ENCODE peak calls at places on chromosomes 11 and 22, in nine cellular contexts. One of them, this sample, is unnamed.

GRCh38 chr11:58927393-58928081 is 11.8 kb upstream of the GLYATL1 start:
- DNase-seq in adrenal gland: no peak
- DNase-seq in right atrium auricular region: no peak
- DNase-seq in right lobe of liver: peak; percentile 76
- DNase-seq in AG04450: peak; percentile 24
- DNase-seq in IMR-90: peak; percentile 29
- DNase-seq in cardiac muscle cell: peak; percentile 92
- DNase-seq in colonic mucosa: peak; percentile 75
- DNase-seq in upper lobe of right lung: no peak
- DNase-seq in this sample: peak; percentile 30

GRCh38 chr11:82698576-82699352 is 34.9 kb downstream of the FAM181B start:
- DNase-seq in right lobe of liver: no peak
- DNase-seq in IMR-90: no peak
- DNase-seq in right atrium auricular region: no peak
- DNase-seq in upper lobe of right lung: no peak
- DNase-seq in colonic mucosa: no peak
- DNase-seq in adrenal gland: no peak
- DNase-seq in cardiac muscle cell: no peak
- DNase-seq in AG04450: no peak
- DNase-seq in this sample: no peak

GRCh38 chr22:48838846-48839730 is 988.6 kb downstream of the BRD1 start:
- DNase-seq in IMR-90: no peak
- DNase-seq in adrenal gland: no peak
- DNase-seq in AG04450: no peak
- DNase-seq in upper lobe of right lung: peak; percentile 56
- DNase-seq in colonic mucosa: no peak
- DNase-seq in right atrium auricular region: no peak
- DNase-seq in cardiac muscle cell: no peak
- DNase-seq in right lobe of liver: no peak
- DNase-seq in this sample: no peak

GRCh38 chr22:27507066-27507715 is 294.4 kb downstream of the MN1 start:
- DNase-seq in AG04450: no peak
- DNase-seq in right lobe of liver: no peak
- DNase-seq in adrenal gland: no peak
- DNase-seq in colonic mucosa: no peak
- DNase-seq in IMR-90: no peak
- DNase-seq in upper lobe of right lung: no peak
- DNase-seq in cardiac muscle cell: no peak
- DNase-seq in right atrium auricular region: no peak
- DNase-seq in this sample: no peak

GRCh38 chr11:44955019-44955738 is 4.5 kb upstream of the TP53I11 start:
- DNase-seq in IMR-90: peak; percentile 92
- DNase-seq in right lobe of liver: peak; percentile 80
- DNase-seq in upper lobe of right lung: peak; percentile 79
- DNase-seq in AG04450: peak; percentile 58
- DNase-seq in right atrium auricular region: peak; percentile 81
- DNase-seq in adrenal gland: peak; percentile 73
- DNase-seq in colonic mucosa: peak; percentile 74
- DNase-seq in cardiac muscle cell: no peak
- DNase-seq in this sample: peak; percentile 31

GRCh38 chr22:48496987-48497650 is 1330.6 kb downstream of the BRD1 start:
- DNase-seq in IMR-90: no peak
- DNase-seq in right lobe of liver: no peak
- DNase-seq in adrenal gland: no peak
- DNase-seq in upper lobe of right lung: no peak
- DNase-seq in colonic mucosa: no peak
- DNase-seq in right atrium auricular region: no peak
- DNase-seq in cardiac muscle cell: no peak
- DNase-seq in AG04450: no peak
- DNase-seq in this sample: no peak

GRCh38 chr11:106961518-106961917 is 56.8 kb downstream of the GUCY1A2 start:
- DNase-seq in colonic mucosa: no peak
- DNase-seq in IMR-90: peak; percentile 72
- DNase-seq in right atrium auricular region: no peak
- DNase-seq in upper lobe of right lung: no peak
- DNase-seq in AG04450: peak; percentile 47
- DNase-seq in adrenal gland: no peak
- DNase-seq in cardiac muscle cell: no peak
- DNase-seq in right lobe of liver: no peak
- DNase-seq in this sample: no peak

GRCh38 chr22:23289851-23290724 is 109.8 kb downstream of the BCR start:
- DNase-seq in upper lobe of right lung: peak; percentile 79
- DNase-seq in right lobe of liver: peak; percentile 70
- DNase-seq in adrenal gland: peak; percentile 69
- DNase-seq in AG04450: no peak
- DNase-seq in cardiac muscle cell: peak; percentile 52
- DNase-seq in colonic mucosa: peak; percentile 76
- DNase-seq in IMR-90: peak; percentile 62
- DNase-seq in right atrium auricular region: no peak
- DNase-seq in this sample: peak; percentile 73

GRCh38 chr22:24445481-24446290 is 18.3 kb downstream of the ADORA2A start:
- DNase-seq in right atrium auricular region: no peak
- DNase-seq in AG04450: no peak
- DNase-seq in colonic mucosa: no peak
- DNase-seq in adrenal gland: no peak
- DNase-seq in right lobe of liver: no peak
- DNase-seq in upper lobe of right lung: no peak
- DNase-seq in IMR-90: no peak
- DNase-seq in cardiac muscle cell: no peak
- DNase-seq in this sample: no peak

GRCh38 chr22:17785185-17786184 is 11.2 kb upstream of the BID start:
- DNase-seq in adrenal gland: peak; percentile 83
- DNase-seq in upper lobe of right lung: peak; percentile 85
- DNase-seq in AG04450: no peak
- DNase-seq in cardiac muscle cell: no peak
- DNase-seq in colonic mucosa: peak; percentile 84
- DNase-seq in right atrium auricular region: no peak
- DNase-seq in IMR-90: no peak
- DNase-seq in right lobe of liver: peak; percentile 86
- DNase-seq in this sample: peak; percentile 71

GRCh38 chr11:134145715-134146114 is 76.8 kb downstream of the JAM3 start:
- DNase-seq in cardiac muscle cell: no peak
- DNase-seq in right lobe of liver: no peak
- DNase-seq in AG04450: no peak
- DNase-seq in right atrium auricular region: no peak
- DNase-seq in adrenal gland: no peak
- DNase-seq in upper lobe of right lung: no peak
- DNase-seq in colonic mucosa: no peak
- DNase-seq in IMR-90: no peak
- DNase-seq in this sample: no peak

GRCh38 chr11:128694618-128695481 is 978 bp downstream of the FLI1 start:
- DNase-seq in right lobe of liver: peak; percentile 63
- DNase-seq in IMR-90: no peak
- DNase-seq in right atrium auricular region: no peak
- DNase-seq in adrenal gland: no peak
- DNase-seq in colonic mucosa: no peak
- DNase-seq in cardiac muscle cell: peak; percentile 13
- DNase-seq in AG04450: no peak
- DNase-seq in upper lobe of right lung: peak; percentile 78
- DNase-seq in this sample: no peak

GRCh38 chr11:120168108-120168959 is 30.4 kb upstream of the TRIM29 start:
- DNase-seq in right lobe of liver: no peak
- DNase-seq in cardiac muscle cell: no peak
- DNase-seq in IMR-90: peak; percentile 37
- DNase-seq in right atrium auricular region: no peak
- DNase-seq in AG04450: no peak
- DNase-seq in adrenal gland: no peak
- DNase-seq in upper lobe of right lung: peak; percentile 52
- DNase-seq in colonic mucosa: no peak
- DNase-seq in this sample: no peak

GRCh38 chr11:106727261-106727660 is 291.0 kb downstream of the GUCY1A2 start:
- DNase-seq in adrenal gland: no peak
- DNase-seq in upper lobe of right lung: no peak
- DNase-seq in right lobe of liver: no peak
- DNase-seq in AG04450: no peak
- DNase-seq in cardiac muscle cell: no peak
- DNase-seq in colonic mucosa: no peak
- DNase-seq in right atrium auricular region: no peak
- DNase-seq in IMR-90: no peak
- DNase-seq in this sample: no peak

GRCh38 chr11:94504689-94505293 is 7.5 kb upstream of the C11orf97 start:
- DNase-seq in colonic mucosa: no peak
- DNase-seq in AG04450: peak; percentile 34
- DNase-seq in adrenal gland: no peak
- DNase-seq in cardiac muscle cell: peak; percentile 50
- DNase-seq in right lobe of liver: no peak
- DNase-seq in IMR-90: peak; percentile 68
- DNase-seq in right atrium auricular region: no peak
- DNase-seq in upper lobe of right lung: no peak
- DNase-seq in this sample: no peak

GRCh38 chr22:37905534-37906363 is at the start of gene MICALL1:
- DNase-seq in adrenal gland: peak; percentile 61
- DNase-seq in right lobe of liver: peak; percentile 84
- DNase-seq in IMR-90: peak; percentile 67
- DNase-seq in colonic mucosa: peak; percentile 72
- DNase-seq in cardiac muscle cell: peak; percentile 89
- DNase-seq in right atrium auricular region: peak; percentile 59
- DNase-seq in upper lobe of right lung: peak; percentile 89
- DNase-seq in AG04450: no peak
- DNase-seq in this sample: peak; percentile 69

GRCh38 chr11:130089669-130090063 is 20.0 kb downstream of the APLP2 start:
- DNase-seq in colonic mucosa: no peak
- DNase-seq in IMR-90: no peak
- DNase-seq in cardiac muscle cell: no peak
- DNase-seq in right lobe of liver: no peak
- DNase-seq in adrenal gland: no peak
- DNase-seq in right atrium auricular region: no peak
- DNase-seq in AG04450: no peak
- DNase-seq in upper lobe of right lung: no peak
- DNase-seq in this sample: no peak

GRCh38 chr11:40037005-40037404 is 1422.4 kb downstream of the LRRC4C start:
- DNase-seq in adrenal gland: no peak
- DNase-seq in IMR-90: no peak
- DNase-seq in upper lobe of right lung: no peak
- DNase-seq in right atrium auricular region: no peak
- DNase-seq in right lobe of liver: no peak
- DNase-seq in AG04450: no peak
- DNase-seq in cardiac muscle cell: peak; percentile 30
- DNase-seq in colonic mucosa: no peak
- DNase-seq in this sample: no peak

DNA sequence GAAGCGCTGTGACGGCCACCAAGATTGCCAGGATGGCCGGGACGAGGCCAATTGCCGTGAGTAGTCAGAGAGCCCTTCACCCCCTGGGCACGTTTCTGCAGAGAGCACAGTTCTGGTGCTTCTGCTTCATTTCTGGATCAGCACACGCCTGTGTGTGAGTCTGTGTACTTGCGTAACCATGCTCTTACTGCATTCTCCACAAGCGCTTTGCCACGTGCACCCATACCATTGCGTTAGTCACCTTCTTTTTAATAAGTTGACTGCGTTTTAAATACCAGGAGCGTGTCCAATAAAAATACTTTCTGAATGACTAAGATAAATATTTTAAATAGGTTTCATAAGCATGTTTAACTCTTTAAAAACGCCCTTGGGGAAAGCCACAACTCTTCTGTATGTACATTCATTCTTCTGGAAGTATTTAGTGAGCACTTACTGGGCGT is 143.0 kb upstream of the SORL1-AS1 start:
- DNase-seq in AG04450: peak; percentile 98
- DNase-seq in right lobe of liver: peak; percentile 43
- DNase-seq in upper lobe of right lung: peak; percentile 68
- DNase-seq in colonic mucosa: no peak
- DNase-seq in adrenal gland: no peak
- DNase-seq in IMR-90: peak; percentile 100
- DNase-seq in right atrium auricular region: peak; percentile 80
- DNase-seq in cardiac muscle cell: no peak
- DNase-seq in this sample: no peak
- H3K27ac ChIP-seq in AG04450: peak overlapping the region; percentile 98
- H3K27ac ChIP-seq in right lobe of liver: no peak overlapping the region
- H3K27ac ChIP-seq in upper lobe of right lung: peak overlapping the region; percentile 59
- H3K27ac ChIP-seq in colonic mucosa: no peak overlapping the region
- H3K27ac ChIP-seq in adrenal gland: no peak overlapping the region
- H3K27ac ChIP-seq in IMR-90: peak overlapping the region; percentile 93
- H3K27ac ChIP-seq in right atrium auricular region: no peak overlapping the region
- H3K27ac ChIP-seq in cardiac muscle cell: no peak overlapping the region
- H3K27ac ChIP-seq in this sample: no peak overlapping the region

GRCh38 chr22:30943368-30943767 is 25.2 kb downstream of the MORC2 start:
- DNase-seq in right lobe of liver: no peak
- DNase-seq in right atrium auricular region: no peak
- DNase-seq in adrenal gland: no peak
- DNase-seq in AG04450: no peak
- DNase-seq in upper lobe of right lung: no peak
- DNase-seq in colonic mucosa: no peak
- DNase-seq in cardiac muscle cell: no peak
- DNase-seq in IMR-90: no peak
- DNase-seq in this sample: no peak
- H3K27ac ChIP-seq in right lobe of liver: no peak overlapping the region
- H3K27ac ChIP-seq in right atrium auricular region: no peak overlapping the region
- H3K27ac ChIP-seq in adrenal gland: no peak overlapping the region
- H3K27ac ChIP-seq in AG04450: no peak overlapping the region
- H3K27ac ChIP-seq in upper lobe of right lung: no peak overlapping the region
- H3K27ac ChIP-seq in colonic mucosa: no peak overlapping the region
- H3K27ac ChIP-seq in cardiac muscle cell: no peak overlapping the region
- H3K27ac ChIP-seq in IMR-90: no peak overlapping the region
- H3K27ac ChIP-seq in this sample: no peak overlapping the region

GRCh38 chr11:12258451-12258850 is 118.9 kb upstream of the PARVA start:
- DNase-seq in upper lobe of right lung: no peak
- DNase-seq in IMR-90: peak; percentile 60
- DNase-seq in AG04450: no peak
- DNase-seq in colonic mucosa: no peak
- DNase-seq in adrenal gland: no peak
- DNase-seq in right lobe of liver: no peak
- DNase-seq in cardiac muscle cell: no peak
- DNase-seq in right atrium auricular region: no peak
- DNase-seq in this sample: no peak
- H3K27ac ChIP-seq in upper lobe of right lung: no peak overlapping the region
- H3K27ac ChIP-seq in IMR-90: no peak overlapping the region
- H3K27ac ChIP-seq in AG04450: peak overlapping the region; percentile 39
- H3K27ac ChIP-seq in colonic mucosa: peak overlapping the region; percentile 41
- H3K27ac ChIP-seq in adrenal gland: no peak overlapping the region
- H3K27ac ChIP-seq in right lobe of liver: no peak overlapping the region
- H3K27ac ChIP-seq in cardiac muscle cell: peak overlapping the region; percentile 81
- H3K27ac ChIP-seq in right atrium auricular region: no peak overlapping the region
- H3K27ac ChIP-seq in this sample: no peak overlapping the region

GRCh38 chr22:19973551-19974183 is 32.0 kb upstream of the TXNRD2 start:
- DNase-seq in upper lobe of right lung: no peak
- DNase-seq in right atrium auricular region: no peak
- DNase-seq in adrenal gland: no peak
- DNase-seq in cardiac muscle cell: no peak
- DNase-seq in IMR-90: no peak
- DNase-seq in colonic mucosa: no peak
- DNase-seq in right lobe of liver: no peak
- DNase-seq in AG04450: no peak
- DNase-seq in this sample: no peak

GRCh38 chr22:19972652-19973550 is 31.3 kb upstream of the TXNRD2 start:
- DNase-seq in cardiac muscle cell: no peak
- DNase-seq in upper lobe of right lung: no peak
- DNase-seq in AG04450: no peak
- DNase-seq in colonic mucosa: no peak
- DNase-seq in right lobe of liver: no peak
- DNase-seq in adrenal gland: no peak
- DNase-seq in right atrium auricular region: no peak
- DNase-seq in IMR-90: no peak
- DNase-seq in this sample: peak; percentile 61

GRCh38 chr22:19975707-19976035 is 34.1 kb upstream of the TXNRD2 start:
- DNase-seq in colonic mucosa: no peak
- DNase-seq in right lobe of liver: no peak
- DNase-seq in right atrium auricular region: no peak
- DNase-seq in cardiac muscle cell: no peak
- DNase-seq in adrenal gland: no peak
- DNase-seq in upper lobe of right lung: no peak
- DNase-seq in AG04450: no peak
- DNase-seq in IMR-90: no peak
- DNase-seq in this sample: no peak

GRCh38 chr22:19974935-19975706 is 33.5 kb upstream of the TXNRD2 start:
- DNase-seq in right atrium auricular region: no peak
- DNase-seq in right lobe of liver: no peak
- DNase-seq in upper lobe of right lung: no peak
- DNase-seq in cardiac muscle cell: no peak
- DNase-seq in adrenal gland: no peak
- DNase-seq in AG04450: no peak
- DNase-seq in colonic mucosa: no peak
- DNase-seq in IMR-90: no peak
- DNase-seq in this sample: no peak

GRCh38 chr22:19974233-19974861 is 32.7 kb upstream of the TXNRD2 start:
- DNase-seq in AG04450: no peak
- DNase-seq in right lobe of liver: no peak
- DNase-seq in upper lobe of right lung: no peak
- DNase-seq in right atrium auricular region: no peak
- DNase-seq in IMR-90: peak; percentile 51
- DNase-seq in cardiac muscle cell: peak; percentile 62
- DNase-seq in colonic mucosa: peak; percentile 70
- DNase-seq in adrenal gland: peak; percentile 57
- DNase-seq in this sample: peak; percentile 81
- H3K27ac ChIP-seq in AG04450: peak overlapping the region; percentile 21
- H3K27ac ChIP-seq in right lobe of liver: no peak overlapping the region
- H3K27ac ChIP-seq in upper lobe of right lung: no peak overlapping the region
- H3K27ac ChIP-seq in right atrium auricular region: no peak overlapping the region
- H3K27ac ChIP-seq in IMR-90: no peak overlapping the region
- H3K27ac ChIP-seq in cardiac muscle cell: no peak overlapping the region
- H3K27ac ChIP-seq in colonic mucosa: no peak overlapping the region
- H3K27ac ChIP-seq in adrenal gland: no peak overlapping the region
- H3K27ac ChIP-seq in this sample: no peak overlapping the region

This sample was measured in testis.